ENCODE peak calls at places on chromosome 3, in ten cellular contexts. X is heart left ventricle, P is K562, V is adrenal gland, S is Peyer's patch, W is NB4, J is GM12892, Q is suprapubic skin, Z is H54, L is ovary. Y is an unnamed sample.

GRCh38 chr3:175005193-175005592 is 146.1 kb downstream of the NAALADL2 start:
- DNase-seq in S (no peak), P (no peak), X (no peak), L (no peak), W (no peak), Z (no peak), V (no peak), J (no peak), Q (no peak), Y (no peak)

GRCh38 chr3:193590088-193590856 is 2.7 kb upstream of the OPA1 start:
- DNase-seq in P (peak), L (no peak), V (no peak), Z (peak), X (no peak), S (no peak), W (peak), Q (no peak), J (no peak), Y (peak)

GRCh38 chr3:62496509-62496908 is 123.2 kb upstream of the FEZF2 start:
- DNase-seq in P (no peak), J (no peak), L (no peak), V (no peak), S (no peak), W (no peak), Z (no peak), Q (no peak), X (no peak), Y (no peak)

GRCh38 chr3:38707730-38708129 is 58.2 kb upstream of the SCN5A start:
- DNase-seq in P (no peak), W (peak), X (no peak), V (no peak), S (no peak), J (no peak), Q (no peak), Z (peak), L (no peak), Y (no peak)

GRCh38 chr3:11155341-11156025 is 1.2 kb downstream of the HRH1 start:
- DNase-seq in Z (peak), L (peak), Q (peak), S (peak), X (peak), P (peak), J (no peak), V (peak), W (peak), Y (peak)

GRCh38 chr3:70963412-70963811 is 620.1 kb downstream of the FOXP1 start:
- DNase-seq in P (no peak), Q (no peak), W (no peak), X (no peak), J (no peak), S (no peak), V (no peak), Z (no peak), L (no peak), Y (no peak)

GRCh38 chr3:151268267-151269235 is 9.8 kb downstream of the P2RY14 start:
- DNase-seq in S (no peak), X (no peak), J (no peak), Z (no peak), Q (no peak), V (no peak), P (no peak), L (no peak), W (no peak), Y (no peak)

GRCh38 chr3:115638991-115639390 is 15.7 kb downstream of the GAP43 start:
- DNase-seq in Q (no peak), V (no peak), J (no peak), S (no peak), P (no peak), X (no peak), L (no peak), W (no peak), Z (no peak), Y (no peak)

GRCh38 chr3:46585799-46586693 is 19.9 kb upstream of the LRRC2 start:
- DNase-seq in W (no peak), V (no peak), X (no peak), Z (no peak), L (no peak), Q (no peak), J (no peak), P (no peak), S (no peak), Y (no peak)

GRCh38 chr3:123064914-123065313 is 1.9 kb upstream of the PDIA5 start:
- DNase-seq in Z (no peak), V (no peak), S (no peak), P (no peak), L (no peak), J (no peak), W (peak), Q (no peak), X (no peak), Y (no peak)

DNA sequence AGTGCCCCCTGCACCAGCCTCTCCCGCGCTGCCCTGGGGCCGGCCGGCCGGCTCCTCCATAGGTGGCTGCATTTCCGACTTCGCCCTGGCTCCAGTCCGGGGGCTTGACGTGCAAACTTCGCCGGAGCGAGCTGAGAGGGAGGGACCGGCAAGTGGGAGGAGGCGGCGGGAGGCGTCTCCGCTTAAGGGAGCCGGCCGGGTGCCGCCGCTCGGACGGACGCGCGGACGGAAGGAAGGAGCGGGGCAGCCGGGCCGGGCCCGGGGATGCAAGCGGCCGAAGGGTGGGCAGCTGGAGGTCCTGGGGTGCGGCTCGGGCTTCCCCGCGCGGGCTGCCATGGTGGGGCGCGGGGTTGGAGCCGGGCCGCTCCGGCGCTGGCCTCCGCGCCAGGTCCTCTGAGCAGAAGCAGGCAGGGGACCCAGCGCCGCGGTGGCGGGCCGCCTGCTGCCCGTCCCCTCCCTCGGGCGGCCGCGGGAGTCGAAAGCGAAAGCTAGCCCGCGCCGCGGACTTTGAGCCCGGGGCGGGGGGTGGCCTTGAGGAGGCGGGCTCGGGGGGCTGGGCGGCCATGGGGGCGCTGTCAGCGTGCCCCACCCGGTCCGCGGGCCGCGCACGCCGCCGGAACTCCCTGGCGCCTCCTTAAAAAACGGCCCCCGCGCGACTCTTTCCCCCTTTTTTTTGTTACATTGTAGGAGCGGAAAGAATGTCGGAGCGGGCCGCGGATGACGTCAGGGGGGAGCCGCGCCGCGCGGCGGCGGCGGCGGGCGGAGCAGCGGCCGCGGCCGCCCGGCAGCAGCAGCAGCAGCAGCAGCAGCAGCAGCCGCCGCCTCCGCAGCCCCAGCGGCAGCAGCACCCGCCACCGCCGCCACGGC is at the start of gene SCAANT1:
- DNase-seq in P (peak), Q (peak), L (peak), W (peak), J (peak), Z (peak), V (peak), X (peak), S (peak), Y (peak)
- TF ChIP-seq POLR2A in P (peak), Q (peak), L (peak), W (peak), J (peak), Z (peak), V (peak), X (no peak), S (peak), Y (peak)

GRCh38 chr3:121834734-121835709 is at the start of the genes EAF2 and IQCB1:
- DNase-seq in Z (peak), X (peak), P (peak), S (peak), L (peak), W (peak), J (peak), V (peak), Q (peak), Y (peak)
- TF ChIP-seq POLR2A in Z (peak), X (peak), P (peak), S (peak), L (peak), W (peak), J (peak), V (peak), Q (peak), Y (peak)

DNA sequence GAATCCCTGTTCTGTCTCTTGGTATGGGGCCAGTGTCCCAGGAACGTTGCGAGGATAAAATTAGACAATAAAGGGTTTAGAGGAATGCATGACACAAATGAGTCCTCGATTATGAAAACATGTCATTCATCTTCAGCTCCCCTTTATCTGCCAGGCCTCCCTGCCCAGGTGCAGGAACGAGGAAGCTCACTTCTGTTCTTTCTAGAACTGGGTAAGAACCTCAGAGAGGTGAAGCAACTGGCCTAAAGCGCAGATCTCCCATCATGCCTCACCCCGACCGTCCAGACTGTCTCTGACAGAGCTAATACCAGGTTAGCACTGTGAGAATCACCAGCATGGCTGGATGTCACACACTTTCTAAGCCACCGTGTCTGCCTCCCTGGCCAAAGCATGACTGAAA is 1.5 kb upstream of the ITIH1 start:
- DNase-seq in Q (no peak), J (no peak), P (no peak), X (no peak), L (peak), W (no peak), V (no peak), Z (no peak), S (no peak), Y (no peak)
- TF ChIP-seq POLR2A in Q (no peak), J (no peak), P (no peak), X (no peak), L (no peak), W (no peak), V (no peak), Z (no peak), S (no peak), Y (no peak)

GRCh38 chr3:191235331-191236314 is 36.6 kb downstream of the OSTN start:
- DNase-seq in Q (no peak), P (no peak), X (no peak), S (no peak), V (no peak), L (no peak), J (peak), Z (no peak), W (no peak), Y (no peak)
- TF ChIP-seq POLR2A in Q (no peak), P (no peak), X (no peak), S (no peak), V (no peak), L (no peak), J (no peak), Z (no peak), W (no peak), Y (no peak)

GRCh38 chr3:15796771-15797599 is 794 bp downstream of the ANKRD28 start:
- DNase-seq in S (no peak), X (no peak), Q (no peak), L (no peak), P (peak), J (no peak), V (peak), Z (no peak), W (peak), Y (peak)

GRCh38 chr3:15798533-15799245 is 910 bp upstream of the ANKRD28 start:
- DNase-seq in L (no peak), P (no peak), Q (no peak), V (no peak), X (no peak), Z (no peak), W (no peak), J (no peak), S (no peak), Y (no peak)

GRCh38 chr3:15795563-15796308 is 2.0 kb downstream of the ANKRD28 start:
- DNase-seq in Z (no peak), V (no peak), L (no peak), X (no peak), Q (no peak), W (peak), P (peak), J (no peak), S (no peak), Y (peak)

GRCh38 chr3:15796331-15796730 is 1.4 kb downstream of the ANKRD28 start:
- DNase-seq in P (no peak), L (no peak), V (no peak), S (no peak), Z (no peak), W (no peak), J (no peak), X (no peak), Q (no peak), Y (no peak)

GRCh38 chr3:15797600-15798303 is at the start of gene ANKRD28:
- DNase-seq in L (no peak), J (no peak), S (no peak), Z (no peak), V (no peak), W (peak), X (no peak), Q (no peak), P (peak), Y (peak)
- TF ChIP-seq POLR2A in L (no peak), J (no peak), S (no peak), Z (peak), V (peak), W (peak), X (no peak), Q (peak), P (peak), Y (peak)

DNA sequence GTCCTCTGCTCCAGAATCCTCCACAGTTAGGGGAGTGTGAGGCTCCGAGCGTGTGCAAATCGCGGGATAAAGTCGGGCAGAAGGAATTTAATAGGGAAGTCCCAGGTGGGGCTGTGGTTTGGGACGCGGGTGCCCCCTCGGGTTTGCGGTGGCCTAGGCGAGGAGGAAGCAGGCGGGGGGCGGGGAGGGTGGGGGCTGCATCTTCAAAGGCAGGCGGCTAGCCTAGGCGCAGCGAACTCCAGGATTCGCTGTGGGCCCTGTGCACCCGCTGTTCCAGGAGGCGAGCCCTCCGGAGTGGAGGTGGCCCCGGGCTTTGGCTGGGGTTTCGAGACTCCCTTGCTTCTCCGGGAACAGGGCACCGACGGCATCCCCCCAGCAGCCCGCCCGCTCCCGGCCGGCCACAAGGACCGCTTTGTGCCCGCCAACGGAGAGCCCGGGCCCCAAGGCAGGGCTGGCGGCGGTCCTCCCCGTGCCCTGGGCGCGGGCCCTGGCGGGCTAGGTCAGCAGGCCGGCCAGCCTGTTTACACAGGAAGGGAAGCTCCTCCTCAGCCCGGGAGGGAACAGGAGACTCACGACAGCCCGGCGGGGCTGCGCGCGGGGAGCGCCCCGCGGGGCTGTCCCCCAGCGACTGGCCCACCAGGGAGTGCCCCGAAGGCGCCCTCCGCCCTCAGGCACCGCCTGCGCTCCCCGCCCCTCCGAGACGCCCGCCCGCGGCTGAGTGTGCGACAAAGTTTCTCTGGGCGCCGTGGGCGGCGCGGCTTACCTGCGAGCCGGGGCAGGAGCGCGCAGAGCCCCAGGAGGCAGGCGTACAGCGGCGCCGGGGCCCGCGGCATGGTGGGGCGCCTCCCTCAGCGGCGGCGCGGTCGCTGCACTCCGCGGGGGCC is 755 bp downstream of the ITGB5 start:
- DNase-seq in W (no peak), Q (peak), X (peak), L (peak), Z (peak), S (peak), V (peak), J (peak), P (peak), Y (peak)
- TF ChIP-seq POLR2A in W (no peak), Q (peak), X (no peak), L (no peak), Z (peak), S (peak), V (peak), J (no peak), P (no peak), Y (no peak)

GRCh38 chr3:134373942-134374790 is at the start of gene AMOTL2:
- DNase-seq in J (peak), V (peak), S (peak), Z (peak), P (peak), Q (peak), L (peak), W (peak), X (peak), Y (peak)
- TF ChIP-seq POLR2A in J (no peak), V (peak), S (peak), Z (peak), P (no peak), Q (peak), L (peak), W (no peak), X (no peak), Y (no peak)

GRCh38 chr3:191328963-191329653 is at the start of gene CCDC50:
- DNase-seq in L (peak), Q (peak), J (peak), X (peak), Z (peak), V (peak), S (peak), P (peak), W (peak), Y (peak)
- TF ChIP-seq POLR2A in L (peak), Q (peak), J (peak), X (no peak), Z (no peak), V (peak), S (peak), P (peak), W (peak), Y (peak)

Y was measured in erythroblast.